ENCODE peak calls at places on chromosomes 5 and 9, in four cellular contexts. J is HS-5; R is DMS153; G is CD4-positive, alpha-beta memory T cell. T is an unnamed sample.

GRCh38 chr5:30592833-30593232 is 600.7 kb upstream of the CDH6 start:
- DNase-seq in J (no peak), R (peak; percentile 12), G (no peak), T (no peak)

GRCh38 chr9:71984388-71985069 is 73.1 kb downstream of the C9orf85 start:
- DNase-seq in J (peak; percentile 43), R (no peak), G (no peak), T (no peak)

GRCh38 chr5:150448960-150449490 is 514 bp downstream of the RPS14 start:
- DNase-seq in J (no peak), R (no peak), G (no peak), T (no peak)

GRCh38 chr9:129074106-129074505 is 6.8 kb upstream of the DOLPP1 start:
- DNase-seq in J (no peak), R (no peak), G (no peak), T (no peak)

GRCh38 chr5:14739538-14739937 is 75.0 kb downstream of the OTULIN start:
- DNase-seq in J (no peak), R (no peak), G (no peak), T (no peak)

GRCh38 chr5:170110403-170111087 is 4.8 kb downstream of the FOXI1 start:
- DNase-seq in J (no peak), R (no peak), G (no peak), T (no peak)

GRCh38 chr9:128419061-128419925 is 1.4 kb upstream of the CERCAM start:
- DNase-seq in J (no peak), R (peak; percentile 27), G (no peak), T (no peak)

GRCh38 chr9:113416149-113416726 is 5.7 kb downstream of the C9orf43 start:
- DNase-seq in J (no peak), R (no peak), G (no peak), T (no peak)

GRCh38 chr9:126057461-126057860 is 269.2 kb upstream of the MVB12B start:
- DNase-seq in J (no peak), R (no peak), G (no peak), T (peak; percentile 44)

GRCh38 chr9:123686849-123687233 is 243.1 kb downstream of the DENND1A start:
- DNase-seq in J (no peak), R (no peak), G (no peak), T (no peak)

GRCh38 chr9:98009926-98010325 is 26.8 kb downstream of the ANP32B start:
- DNase-seq in J (no peak), R (no peak), G (no peak), T (no peak)

GRCh38 chr5:150153957-150154617 is 1.6 kb downstream of the PDGFRB start:
- DNase-seq in J (no peak), R (no peak), G (no peak), T (no peak)

GRCh38 chr9:87147803-87148202 is 200.5 kb upstream of the GAS1 start:
- DNase-seq in J (no peak), R (no peak), G (no peak), T (no peak)

GRCh38 chr9:133536536-133536935 is 2.0 kb downstream of the ADAMTSL2 start:
- DNase-seq in J (no peak), R (no peak), G (no peak), T (no peak)

GRCh38 chr5:34552129-34552528 is 104.0 kb upstream of the RAI14 start:
- DNase-seq in J (no peak), R (no peak), G (no peak), T (no peak)

GRCh38 chr9:129648092-129648763 is 6.3 kb upstream of the ASB6 start:
- DNase-seq in J (no peak), R (no peak), G (no peak), T (no peak)

GRCh38 chr5:59276886-59277514 is 616.5 kb downstream of the PDE4D start:
- DNase-seq in J (no peak), R (no peak), G (no peak), T (no peak)